ENCODE peak calls at places on chromosomes 6 and 20, in eight cellular contexts. One of them, this sample, is unnamed. For H3K4me1, the result is how much of the 10 kb centered on the place peaks cover.

GRCh38 chr20:58690851-58691250 is 1.7 kb upstream of the NPEPL1 start:
- DNase-seq in upper lobe of right lung: no peak
- DNase-seq in heart left ventricle: no peak
- DNase-seq in psoas muscle: no peak
- DNase-seq in A549: no peak
- DNase-seq in esophagus muscularis mucosa: no peak
- DNase-seq in endodermal cell: peak
- DNase-seq in CD8-positive, alpha-beta T cell: no peak
- DNase-seq in this sample: no peak

GRCh38 chr20:4797275-4797674 is 75.6 kb downstream of the PRND start:
- DNase-seq in upper lobe of right lung: no peak
- DNase-seq in heart left ventricle: no peak
- DNase-seq in psoas muscle: no peak
- DNase-seq in A549: no peak
- DNase-seq in esophagus muscularis mucosa: no peak
- DNase-seq in endodermal cell: no peak
- DNase-seq in CD8-positive, alpha-beta T cell: no peak
- DNase-seq in this sample: no peak

GRCh38 chr20:52652271-52652670 is 319.9 kb upstream of the TSHZ2 start:
- DNase-seq in upper lobe of right lung: no peak
- DNase-seq in heart left ventricle: no peak
- DNase-seq in psoas muscle: no peak
- DNase-seq in A549: no peak
- DNase-seq in esophagus muscularis mucosa: no peak
- DNase-seq in endodermal cell: no peak
- DNase-seq in CD8-positive, alpha-beta T cell: no peak
- DNase-seq in this sample: no peak

GRCh38 chr20:43680976-43681375 is 14.1 kb downstream of the MYBL2 start:
- DNase-seq in upper lobe of right lung: no peak
- DNase-seq in heart left ventricle: no peak
- DNase-seq in psoas muscle: no peak
- DNase-seq in A549: no peak
- DNase-seq in esophagus muscularis mucosa: no peak
- DNase-seq in endodermal cell: no peak
- DNase-seq in CD8-positive, alpha-beta T cell: no peak
- DNase-seq in this sample: no peak

GRCh38 chr6:28884423-28885148 is 39.2 kb downstream of the TRIM27 start:
- DNase-seq in upper lobe of right lung: no peak
- DNase-seq in heart left ventricle: no peak
- DNase-seq in psoas muscle: no peak
- DNase-seq in A549: no peak
- DNase-seq in esophagus muscularis mucosa: no peak
- DNase-seq in endodermal cell: no peak
- DNase-seq in CD8-positive, alpha-beta T cell: peak
- DNase-seq in this sample: no peak

GRCh38 chr6:83917001-83917400 is 57.5 kb downstream of the CYB5R4 start:
- DNase-seq in upper lobe of right lung: no peak
- DNase-seq in heart left ventricle: no peak
- DNase-seq in psoas muscle: no peak
- DNase-seq in A549: no peak
- DNase-seq in esophagus muscularis mucosa: no peak
- DNase-seq in endodermal cell: no peak
- DNase-seq in CD8-positive, alpha-beta T cell: no peak
- DNase-seq in this sample: no peak

GRCh38 chr6:124990988-124991387 is 28.8 kb downstream of the RNF217 start:
- DNase-seq in upper lobe of right lung: no peak
- DNase-seq in heart left ventricle: no peak
- DNase-seq in psoas muscle: no peak
- DNase-seq in A549: no peak
- DNase-seq in esophagus muscularis mucosa: no peak
- DNase-seq in endodermal cell: no peak
- DNase-seq in CD8-positive, alpha-beta T cell: no peak
- DNase-seq in this sample: no peak

GRCh38 chr6:14091329-14091978 is 26.1 kb upstream of the CD83 start:
- DNase-seq in upper lobe of right lung: no peak
- DNase-seq in heart left ventricle: no peak
- DNase-seq in psoas muscle: no peak
- DNase-seq in A549: no peak
- DNase-seq in esophagus muscularis mucosa: no peak
- DNase-seq in endodermal cell: no peak
- DNase-seq in CD8-positive, alpha-beta T cell: no peak
- DNase-seq in this sample: no peak

GRCh38 chr20:2981646-2982045 is 61.8 kb upstream of the GNRH2 start:
- DNase-seq in upper lobe of right lung: no peak
- DNase-seq in heart left ventricle: no peak
- DNase-seq in psoas muscle: no peak
- DNase-seq in A549: no peak
- DNase-seq in esophagus muscularis mucosa: peak
- DNase-seq in endodermal cell: no peak
- DNase-seq in CD8-positive, alpha-beta T cell: no peak
- DNase-seq in this sample: no peak

GRCh38 chr6:105211831-105212230 is 32.0 kb upstream of the POPDC3 start:
- DNase-seq in upper lobe of right lung: no peak
- DNase-seq in heart left ventricle: no peak
- DNase-seq in psoas muscle: no peak
- DNase-seq in A549: no peak
- DNase-seq in esophagus muscularis mucosa: no peak
- DNase-seq in endodermal cell: no peak
- DNase-seq in CD8-positive, alpha-beta T cell: no peak
- DNase-seq in this sample: no peak

GRCh38 chr6:146847426-146847825 is 248.7 kb downstream of the ADGB start:
- DNase-seq in upper lobe of right lung: no peak
- DNase-seq in heart left ventricle: no peak
- DNase-seq in psoas muscle: no peak
- DNase-seq in A549: no peak
- DNase-seq in esophagus muscularis mucosa: no peak
- DNase-seq in endodermal cell: no peak
- DNase-seq in CD8-positive, alpha-beta T cell: no peak
- DNase-seq in this sample: no peak

GRCh38 chr20:59004493-59004762 is 2.6 kb downstream of the CTSZ start:
- DNase-seq in upper lobe of right lung: peak
- DNase-seq in heart left ventricle: peak
- DNase-seq in psoas muscle: peak
- DNase-seq in A549: no peak
- DNase-seq in esophagus muscularis mucosa: no peak
- DNase-seq in endodermal cell: no peak
- DNase-seq in CD8-positive, alpha-beta T cell: no peak
- DNase-seq in this sample: no peak

GRCh38 chr20:61260905-61261304 is 8.8 kb downstream of the CDH4 start:
- DNase-seq in upper lobe of right lung: no peak
- DNase-seq in heart left ventricle: no peak
- DNase-seq in psoas muscle: no peak
- DNase-seq in A549: no peak
- DNase-seq in esophagus muscularis mucosa: no peak
- DNase-seq in endodermal cell: peak
- DNase-seq in CD8-positive, alpha-beta T cell: no peak
- DNase-seq in this sample: no peak

GRCh38 chr20:61262036-61262435 is 10.0 kb downstream of the CDH4 start:
- DNase-seq in upper lobe of right lung: no peak
- DNase-seq in heart left ventricle: no peak
- DNase-seq in psoas muscle: no peak
- DNase-seq in A549: no peak
- DNase-seq in esophagus muscularis mucosa: no peak
- DNase-seq in endodermal cell: no peak
- DNase-seq in CD8-positive, alpha-beta T cell: no peak
- DNase-seq in this sample: no peak

GRCh38 chr20:61263938-61264337 is 11.9 kb downstream of the CDH4 start:
- DNase-seq in upper lobe of right lung: no peak
- DNase-seq in heart left ventricle: no peak
- DNase-seq in psoas muscle: no peak
- DNase-seq in A549: no peak
- DNase-seq in esophagus muscularis mucosa: no peak
- DNase-seq in endodermal cell: no peak
- DNase-seq in CD8-positive, alpha-beta T cell: no peak
- DNase-seq in this sample: no peak

GRCh38 chr20:61262514-61262913 is 10.5 kb downstream of the CDH4 start:
- DNase-seq in upper lobe of right lung: no peak
- DNase-seq in heart left ventricle: no peak
- DNase-seq in psoas muscle: no peak
- DNase-seq in A549: no peak
- DNase-seq in esophagus muscularis mucosa: no peak
- DNase-seq in endodermal cell: no peak
- DNase-seq in CD8-positive, alpha-beta T cell: no peak
- DNase-seq in this sample: no peak

GRCh38 chr20:61263084-61263695 is 11.1 kb downstream of the CDH4 start:
- DNase-seq in upper lobe of right lung: no peak
- DNase-seq in heart left ventricle: no peak
- DNase-seq in psoas muscle: no peak
- DNase-seq in A549: peak
- DNase-seq in esophagus muscularis mucosa: no peak
- DNase-seq in endodermal cell: peak
- DNase-seq in CD8-positive, alpha-beta T cell: peak
- DNase-seq in this sample: no peak
- TF ChIP-seq CTCF in upper lobe of right lung: peak
- TF ChIP-seq CTCF in heart left ventricle: peak
- TF ChIP-seq CTCF in psoas muscle: peak
- TF ChIP-seq CTCF in A549: peak
- TF ChIP-seq CTCF in esophagus muscularis mucosa: peak
- TF ChIP-seq CTCF in endodermal cell: peak
- TF ChIP-seq CTCF in CD8-positive, alpha-beta T cell: peak
- TF ChIP-seq CTCF in this sample: peak

GRCh38 chr20:41058674-41059008 is 30.0 kb downstream of the TOP1 start:
- DNase-seq in upper lobe of right lung: no peak
- DNase-seq in heart left ventricle: no peak
- DNase-seq in psoas muscle: no peak
- DNase-seq in A549: no peak
- DNase-seq in esophagus muscularis mucosa: no peak
- DNase-seq in endodermal cell: no peak
- DNase-seq in CD8-positive, alpha-beta T cell: no peak
- DNase-seq in this sample: no peak

GRCh38 chr20:41059236-41059635 is 30.6 kb downstream of the TOP1 start:
- DNase-seq in upper lobe of right lung: no peak
- DNase-seq in heart left ventricle: no peak
- DNase-seq in psoas muscle: no peak
- DNase-seq in A549: no peak
- DNase-seq in esophagus muscularis mucosa: no peak
- DNase-seq in endodermal cell: no peak
- DNase-seq in CD8-positive, alpha-beta T cell: no peak
- DNase-seq in this sample: no peak

GRCh38 chr20:41061155-41061554 is 32.5 kb downstream of the TOP1 start:
- DNase-seq in upper lobe of right lung: no peak
- DNase-seq in heart left ventricle: no peak
- DNase-seq in psoas muscle: no peak
- DNase-seq in A549: no peak
- DNase-seq in esophagus muscularis mucosa: no peak
- DNase-seq in endodermal cell: no peak
- DNase-seq in CD8-positive, alpha-beta T cell: no peak
- DNase-seq in this sample: no peak

GRCh38 chr20:41055679-41056078 is 27.1 kb downstream of the TOP1 start:
- DNase-seq in upper lobe of right lung: no peak
- DNase-seq in heart left ventricle: no peak
- DNase-seq in psoas muscle: no peak
- DNase-seq in A549: no peak
- DNase-seq in esophagus muscularis mucosa: no peak
- DNase-seq in endodermal cell: no peak
- DNase-seq in CD8-positive, alpha-beta T cell: no peak
- DNase-seq in this sample: no peak

GRCh38 chr20:41058007-41058673 is 29.5 kb downstream of the TOP1 start:
- DNase-seq in upper lobe of right lung: no peak
- DNase-seq in heart left ventricle: no peak
- DNase-seq in psoas muscle: no peak
- DNase-seq in A549: peak
- DNase-seq in esophagus muscularis mucosa: no peak
- DNase-seq in endodermal cell: no peak
- DNase-seq in CD8-positive, alpha-beta T cell: no peak
- DNase-seq in this sample: no peak
- H3K4me1 ChIP-seq in upper lobe of right lung: under half
- H3K4me1 ChIP-seq in heart left ventricle: under half
- H3K4me1 ChIP-seq in psoas muscle: under half
- H3K4me1 ChIP-seq in A549: under half
- H3K4me1 ChIP-seq in esophagus muscularis mucosa: half or more
- H3K4me1 ChIP-seq in endodermal cell: under half
- H3K4me1 ChIP-seq in CD8-positive, alpha-beta T cell: under half
- H3K4me1 ChIP-seq in this sample: under half

GRCh38 chr6:158049055-158050028 is 67.7 kb downstream of the SYNJ2 start:
- DNase-seq in upper lobe of right lung: peak
- DNase-seq in heart left ventricle: no peak
- DNase-seq in psoas muscle: no peak
- DNase-seq in A549: no peak
- DNase-seq in esophagus muscularis mucosa: no peak
- DNase-seq in endodermal cell: no peak
- DNase-seq in CD8-positive, alpha-beta T cell: no peak
- DNase-seq in this sample: no peak

GRCh38 chr6:158050955-158051354 is 69.3 kb downstream of the SYNJ2 start:
- DNase-seq in upper lobe of right lung: no peak
- DNase-seq in heart left ventricle: no peak
- DNase-seq in psoas muscle: no peak
- DNase-seq in A549: no peak
- DNase-seq in esophagus muscularis mucosa: no peak
- DNase-seq in endodermal cell: no peak
- DNase-seq in CD8-positive, alpha-beta T cell: no peak
- DNase-seq in this sample: no peak

GRCh38 chr6:158048589-158048988 is 66.9 kb downstream of the SYNJ2 start:
- DNase-seq in upper lobe of right lung: peak
- DNase-seq in heart left ventricle: no peak
- DNase-seq in psoas muscle: no peak
- DNase-seq in A549: no peak
- DNase-seq in esophagus muscularis mucosa: no peak
- DNase-seq in endodermal cell: no peak
- DNase-seq in CD8-positive, alpha-beta T cell: no peak
- DNase-seq in this sample: no peak

GRCh38 chr6:158051968-158052367 is 70.3 kb downstream of the SYNJ2 start:
- DNase-seq in upper lobe of right lung: no peak
- DNase-seq in heart left ventricle: no peak
- DNase-seq in psoas muscle: no peak
- DNase-seq in A549: no peak
- DNase-seq in esophagus muscularis mucosa: no peak
- DNase-seq in endodermal cell: no peak
- DNase-seq in CD8-positive, alpha-beta T cell: no peak
- DNase-seq in this sample: no peak

DNA sequence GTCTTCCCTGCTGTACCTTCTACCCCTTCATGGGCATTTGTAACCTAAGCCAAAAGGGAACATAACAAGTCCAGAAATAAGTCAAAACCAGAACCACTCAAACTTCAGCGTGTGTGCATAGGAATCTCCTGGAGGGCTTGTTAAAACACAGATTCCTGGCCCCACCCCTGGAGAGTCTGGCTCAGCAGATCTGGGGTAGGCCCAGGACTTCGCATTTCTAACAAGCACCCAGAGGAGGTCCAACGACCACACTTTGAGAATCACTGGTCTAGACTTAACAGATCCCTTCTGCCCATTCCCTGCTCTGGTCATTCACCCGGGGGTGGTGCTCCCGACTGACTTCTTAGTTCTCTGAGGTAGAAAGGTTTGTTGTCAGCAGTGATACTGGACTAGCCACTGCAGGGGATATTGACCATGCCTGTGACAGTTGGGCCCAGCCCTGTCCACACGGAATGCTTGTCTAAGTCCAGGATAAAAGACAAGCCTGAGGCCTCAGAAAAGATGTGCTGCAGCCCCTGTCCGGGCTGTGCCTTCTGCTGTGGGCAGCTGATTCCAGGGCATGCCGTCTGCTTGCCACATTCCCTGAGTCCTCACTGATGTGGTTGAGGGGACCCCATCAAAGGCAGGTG is 68.6 kb downstream of the SYNJ2 start:
- DNase-seq in upper lobe of right lung: peak
- DNase-seq in heart left ventricle: no peak
- DNase-seq in psoas muscle: no peak
- DNase-seq in A549: no peak
- DNase-seq in esophagus muscularis mucosa: no peak
- DNase-seq in endodermal cell: no peak
- DNase-seq in CD8-positive, alpha-beta T cell: no peak
- DNase-seq in this sample: no peak
- H3K4me3 ChIP-seq in upper lobe of right lung: no peak
- H3K4me3 ChIP-seq in heart left ventricle: no peak
- H3K4me3 ChIP-seq in psoas muscle: no peak
- H3K4me3 ChIP-seq in A549: no peak
- H3K4me3 ChIP-seq in esophagus muscularis mucosa: no peak
- H3K4me3 ChIP-seq in endodermal cell: no peak
- H3K4me3 ChIP-seq in CD8-positive, alpha-beta T cell: no peak
- H3K4me3 ChIP-seq in this sample: no peak

GRCh38 chr6:4059115-4059777 is 19.7 kb downstream of the FAM217A start:
- DNase-seq in upper lobe of right lung: no peak
- DNase-seq in heart left ventricle: no peak
- DNase-seq in psoas muscle: no peak
- DNase-seq in A549: peak
- DNase-seq in esophagus muscularis mucosa: no peak
- DNase-seq in endodermal cell: peak
- DNase-seq in CD8-positive, alpha-beta T cell: peak
- DNase-seq in this sample: no peak
- TF ChIP-seq CTCF in upper lobe of right lung: no peak
- TF ChIP-seq CTCF in heart left ventricle: no peak
- TF ChIP-seq CTCF in psoas muscle: no peak
- TF ChIP-seq CTCF in A549: no peak
- TF ChIP-seq CTCF in esophagus muscularis mucosa: no peak
- TF ChIP-seq CTCF in endodermal cell: no peak
- TF ChIP-seq CTCF in CD8-positive, alpha-beta T cell: peak
- TF ChIP-seq CTCF in this sample: peak